ENCODE peak calls at places on chromosomes 11 and 22, in six cellular contexts. N is tibial nerve, I is A549, F is fibroblast of lung, D is heart right ventricle, B is A673. V is an unnamed sample.

GRCh38 chr11:80383655-80384054 is 942.8 kb upstream of the TENM4 start:
- DNase-seq in D (no peak), I (no peak), N (no peak), F (no peak), B (peak; percentile 6), V (peak; percentile 18)

GRCh38 chr11:11876458-11876857 is 34.7 kb downstream of the USP47 start:
- DNase-seq in B (peak; percentile 45), D (no peak), F (no peak), N (no peak), I (no peak), V (no peak)

GRCh38 chr11:95088946-95089619 is 563 bp upstream of the ENDOD1 start:
- DNase-seq in B (no peak), N (no peak), D (no peak), I (no peak), F (no peak), V (no peak)

GRCh38 chr11:100719809-100720221 is 32.7 kb downstream of the ARHGAP42 start:
- DNase-seq in B (peak; percentile 72), N (peak; percentile 51), I (peak; percentile 65), F (peak; percentile 91), D (peak; percentile 80), V (peak; percentile 92)

GRCh38 chr11:65445604-65446445 is 23.2 kb downstream of the NEAT1 start:
- DNase-seq in N (peak; percentile 17), I (no peak), D (no peak), F (peak; percentile 32), B (no peak), V (peak; percentile 77)

GRCh38 chr22:29524440-29525191 is 28.9 kb downstream of the THOC5 start:
- DNase-seq in F (peak; percentile 11), B (peak; percentile 21), D (peak; percentile 10), I (peak; percentile 28), N (no peak), V (peak; percentile 55)

GRCh38 chr22:33841281-33842005 is 78.8 kb downstream of the LARGE1 start:
- DNase-seq in B (no peak), D (no peak), N (no peak), I (no peak), F (no peak), V (no peak)

GRCh38 chr22:40641269-40641668 is 4.8 kb upstream of the MRTFA start:
- DNase-seq in N (no peak), I (no peak), D (no peak), B (no peak), F (no peak), V (no peak)

GRCh38 chr11:120985718-120986569 is 38.0 kb upstream of the TBCEL start:
- DNase-seq in B (peak; percentile 63), D (peak; percentile 8), F (peak; percentile 54), I (peak; percentile 21), N (no peak), V (peak; percentile 72)

GRCh38 chr11:83951521-83951920 is 665.4 kb upstream of the CCDC90B start:
- DNase-seq in D (no peak), F (no peak), I (no peak), B (peak; percentile 42), N (no peak), V (no peak)

GRCh38 chr11:22510741-22511140 is 114.9 kb downstream of the FANCF start:
- DNase-seq in N (no peak), B (no peak), I (no peak), D (no peak), F (peak; percentile 38), V (no peak)

GRCh38 chr11:132024587-132025295 is 654.3 kb downstream of the NTM start:
- DNase-seq in F (peak; percentile 39), D (no peak), N (no peak), I (no peak), B (no peak), V (peak; percentile 34)

GRCh38 chr11:59573216-59573615 is 42.4 kb downstream of the OSBP start:
- DNase-seq in I (no peak), F (peak; percentile 94), N (no peak), B (no peak), D (no peak), V (no peak)

GRCh38 chr11:130118636-130119387 is 40.8 kb upstream of the ST14 start:
- DNase-seq in N (no peak), F (no peak), B (no peak), I (no peak), D (no peak), V (no peak)

GRCh38 chr11:32890843-32891656 is 1.6 kb upstream of the QSER1 start:
- DNase-seq in I (no peak), D (no peak), F (no peak), N (no peak), B (peak; percentile 81), V (no peak)

GRCh38 chr22:44202261-44202789 is 21.6 kb downstream of the PARVG start:
- DNase-seq in D (no peak), N (no peak), B (no peak), F (peak; percentile 79), I (no peak), V (peak; percentile 21)

GRCh38 chr11:99973993-99974392 is 713.1 kb upstream of the ARHGAP42 start:
- DNase-seq in D (no peak), B (no peak), N (no peak), F (no peak), I (peak; percentile 4), V (no peak)

GRCh38 chr11:17506942-17507341 is 30.3 kb upstream of the ABCC8 start:
- DNase-seq in I (no peak), F (no peak), B (no peak), N (no peak), D (no peak), V (no peak)

GRCh38 chr11:16124390-16124789 is 232.0 kb downstream of the SOX6 start:
- DNase-seq in F (no peak), I (no peak), N (no peak), D (no peak), B (no peak), V (no peak)

GRCh38 chr11:113249491-113249763 is 65.0 kb upstream of the TTC12 start:
- DNase-seq in B (peak; percentile 22), N (no peak), D (no peak), I (no peak), F (peak; percentile 6), V (no peak)

DNA sequence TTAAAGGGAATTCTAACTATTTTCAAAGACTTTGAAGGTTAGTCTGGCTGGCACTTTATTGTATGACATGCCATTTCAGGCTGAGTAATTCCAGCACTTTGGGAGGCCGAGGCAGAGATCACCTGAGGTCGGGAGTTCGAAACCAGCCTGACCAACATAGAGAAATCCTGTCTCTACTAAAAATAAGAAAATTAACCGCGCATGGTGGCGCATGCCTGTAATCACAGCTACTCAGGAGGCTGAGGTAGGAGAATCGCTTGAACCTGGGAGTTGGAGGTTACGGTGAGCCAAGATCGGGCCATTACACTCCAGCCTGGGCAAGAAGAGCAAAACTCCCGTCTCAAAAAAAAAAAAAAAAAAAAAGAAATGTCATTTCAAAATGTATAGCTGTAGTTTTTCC is 95.6 kb downstream of the RDX start:
- DNase-seq in I (no peak), F (no peak), B (no peak), N (no peak), D (no peak), V (no peak)
- H3K4me1 ChIP-seq in I (peaks cover 53% of the 10 kb centered on the region), F (peaks cover 7% of the 10 kb centered on the region), B (peaks cover 32% of the 10 kb centered on the region), N (no peaks in the 10 kb centered on the region), D (no peaks in the 10 kb centered on the region), V (peaks cover 19% of the 10 kb centered on the region)

DNA sequence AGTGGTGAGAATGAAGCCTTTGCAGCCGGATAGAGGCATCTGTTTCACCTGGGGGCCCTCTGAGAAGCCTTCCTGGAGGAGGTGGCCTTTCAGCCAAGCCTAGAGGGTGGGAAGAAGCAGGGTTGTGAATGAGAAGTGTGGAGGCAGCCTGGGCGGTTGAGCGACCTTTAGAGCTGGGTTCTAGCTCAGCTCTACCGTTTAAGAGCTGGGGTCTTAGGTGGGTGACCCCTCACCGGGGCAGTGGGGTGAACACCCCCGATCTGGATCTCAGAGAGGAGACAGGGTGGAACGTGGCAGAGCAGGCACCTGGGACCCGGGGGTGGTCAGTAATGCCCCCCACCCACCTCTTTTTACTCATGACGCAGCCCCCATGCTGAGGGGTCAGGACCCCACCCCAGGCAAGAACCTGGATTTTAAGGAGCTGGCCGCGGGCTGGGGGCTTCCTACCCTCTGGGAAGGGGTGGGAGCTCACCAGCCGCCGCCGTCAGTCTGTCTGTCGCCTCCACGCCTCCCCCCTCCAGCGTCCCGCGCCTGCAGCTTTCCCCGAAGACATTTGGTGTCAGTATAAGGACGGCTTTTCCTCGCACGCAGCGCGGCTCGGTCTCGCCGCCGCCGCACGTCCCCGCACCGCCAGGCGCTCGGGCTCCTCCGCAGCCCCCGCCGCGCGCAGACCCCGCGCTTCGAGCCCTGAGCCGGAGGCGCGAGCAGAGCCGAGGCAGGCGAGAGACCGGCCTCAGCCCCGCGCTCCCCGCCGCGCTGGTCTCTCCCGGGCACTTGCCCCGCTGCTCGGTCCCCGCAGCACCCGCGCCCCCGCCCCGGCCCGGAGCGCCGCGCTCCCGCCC is 13.4 kb upstream of the CACNA1I start:
- DNase-seq in F (peak; percentile 18), I (peak; percentile 38), N (no peak), D (no peak), B (peak; percentile 49), V (peak; percentile 56)
- H3K4me3 ChIP-seq in F (no peak overlapping the region), I (peak overlapping the region; percentile 41), N (peak overlapping the region; percentile 9), D (no peak overlapping the region), B (peak overlapping the region; percentile 38), V (peak overlapping the region; percentile 24)

GRCh38 chr11:69702769-69703510 is 882 bp downstream of the FGF19 start:
- DNase-seq in B (no peak), I (no peak), D (no peak), F (no peak), N (no peak), V (no peak)

GRCh38 chr11:69700278-69701140 is 3.3 kb downstream of the FGF19 start:
- DNase-seq in N (no peak), D (peak; percentile 78), I (peak; percentile 38), B (no peak), F (peak; percentile 72), V (peak; percentile 89)

GRCh38 chr11:69704508-69705245 is 855 bp upstream of the FGF19 start:
- DNase-seq in N (no peak), D (no peak), B (peak; percentile 94), F (no peak), I (peak; percentile 60), V (peak; percentile 28)

GRCh38 chr11:69703711-69704507 is at the start of gene FGF19:
- DNase-seq in I (peak; percentile 33), B (no peak), N (no peak), D (no peak), F (no peak), V (no peak)

DNA sequence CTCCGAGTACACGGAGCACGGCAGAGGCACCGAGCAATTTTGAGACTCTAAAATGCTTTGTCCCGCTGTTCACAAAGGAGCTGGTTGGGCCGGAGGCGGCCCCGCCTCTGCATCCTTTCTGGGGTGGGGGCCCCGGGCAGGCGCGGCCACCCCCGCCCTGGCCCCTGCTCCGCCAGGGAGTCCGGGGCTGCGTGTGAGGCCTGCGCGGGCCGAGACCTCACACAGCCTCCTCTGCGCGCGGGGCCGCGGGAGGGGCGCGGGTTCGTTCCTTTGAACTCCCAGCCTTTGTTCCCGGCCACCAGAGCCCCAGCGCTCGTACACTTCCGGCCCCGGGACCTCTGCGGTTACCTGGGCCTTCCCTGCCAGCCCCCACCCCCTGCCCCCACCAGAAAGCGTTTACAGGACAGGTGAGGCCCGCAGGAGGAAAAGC is 1.6 kb downstream of the FGF19 start:
- DNase-seq in N (no peak), F (no peak), D (no peak), I (no peak), B (no peak), V (no peak)
- H3K4me1 ChIP-seq in N (peaks cover 10% of the 10 kb centered on the region), F (peaks cover 3% of the 10 kb centered on the region), D (peaks cover 26% of the 10 kb centered on the region), I (peaks cover 14% of the 10 kb centered on the region), B (peaks cover 38% of the 10 kb centered on the region), V (peaks cover 9% of the 10 kb centered on the region)

DNA sequence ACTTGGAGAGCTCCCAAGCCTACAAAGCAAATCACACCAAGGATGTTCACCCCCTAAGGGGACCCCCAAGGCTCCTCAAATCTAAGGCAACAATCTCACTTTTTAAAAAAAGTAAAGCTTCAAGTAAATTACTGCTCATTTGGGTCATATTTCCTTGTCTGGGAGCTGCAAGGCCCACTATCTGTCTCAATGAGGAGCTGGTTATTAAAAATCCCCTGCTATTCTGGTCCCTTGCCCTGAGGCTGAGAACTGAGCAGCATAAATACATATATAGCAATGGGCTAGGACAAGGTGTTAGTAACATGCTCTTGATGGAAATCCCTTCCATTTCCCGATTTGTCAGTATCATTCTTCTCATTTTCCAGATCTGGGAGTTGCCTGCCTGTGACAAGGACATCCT is 119.3 kb downstream of the ETS1 start:
- DNase-seq in D (no peak), N (no peak), B (no peak), I (no peak), F (no peak), V (no peak)
- H3K4me3 ChIP-seq in D (no peak overlapping the region), N (no peak overlapping the region), B (no peak overlapping the region), I (no peak overlapping the region), F (no peak overlapping the region), V (no peak overlapping the region)

V was measured in cardiac muscle cell.